ENCODE peak calls at places on chromosomes 16 and 17, in five cellular contexts. O, T, N, A and X are unnamed samples.

GRCh38 chr16:78462261-78463208 is 363.1 kb downstream of the WWOX start:
- DNase-seq in O (no peak), T (no peak), N (no peak), A (no peak), X (no peak)

GRCh38 chr16:49021136-49021535 is 260.5 kb downstream of the CBLN1 start:
- DNase-seq in O (no peak), T (no peak), N (no peak), A (peak), X (no peak)

GRCh38 chr17:7266784-7267183 is 4.5 kb upstream of the CLDN7 start:
- DNase-seq in O (no peak), T (no peak), N (no peak), A (no peak), X (no peak)

GRCh38 chr16:13014516-13014915 is 113.1 kb downstream of the SHISA9 start:
- DNase-seq in O (no peak), T (no peak), N (no peak), A (no peak), X (no peak)

GRCh38 chr16:17853958-17854357 is 383.2 kb upstream of the XYLT1 start:
- DNase-seq in O (no peak), T (no peak), N (no peak), A (no peak), X (no peak)

GRCh38 chr17:28570716-28571254 is 539 bp downstream of the PIGS start:
- DNase-seq in O (no peak), T (peak), N (peak), A (no peak), X (peak)

GRCh38 chr17:40953876-40954275 is 12.9 kb downstream of the KRT39 start:
- DNase-seq in O (no peak), T (no peak), N (no peak), A (peak), X (no peak)

GRCh38 chr16:50548659-50549560 is 714 bp downstream of the NKD1 start:
- DNase-seq in O (no peak), T (peak), N (no peak), A (no peak), X (no peak)

GRCh38 chr17:6780886-6781285 is 4.9 kb downstream of the FBXO39 start:
- DNase-seq in O (no peak), T (no peak), N (no peak), A (no peak), X (no peak)

GRCh38 chr17:74918906-74919305 is 4.1 kb downstream of the USH1G start:
- DNase-seq in O (no peak), T (no peak), N (no peak), A (no peak), X (no peak)

GRCh38 chr17:18237461-18237860 is 12.0 kb downstream of the LLGL1 start:
- DNase-seq in O (no peak), T (no peak), N (no peak), A (no peak), X (no peak)

GRCh38 chr16:592518-593306 is 2.8 kb downstream of the RAB40C start:
- DNase-seq in O (peak), T (no peak), N (no peak), A (peak), X (no peak)

GRCh38 chr17:50059759-50060273 is 3.9 kb downstream of the ITGA3 start:
- DNase-seq in O (no peak), T (no peak), N (no peak), A (no peak), X (no peak)

GRCh38 chr17:14622622-14623101 is 321.8 kb downstream of the HS3ST3B1 start:
- DNase-seq in O (no peak), T (no peak), N (no peak), A (no peak), X (no peak)

GRCh38 chr16:85583491-85584181 is 29.5 kb upstream of the GSE1 start:
- DNase-seq in O (no peak), T (no peak), N (no peak), A (no peak), X (no peak)

GRCh38 chr16:72848759-72849664 is 198.9 kb downstream of the ZFHX3 start:
- DNase-seq in O (peak), T (no peak), N (no peak), A (peak), X (no peak)

GRCh38 chr17:65901394-65901793 is 290.5 kb downstream of the CEP112 start:
- DNase-seq in O (no peak), T (no peak), N (no peak), A (no peak), X (no peak)

GRCh38 chr17:6239237-6239798 is 169.1 kb downstream of the WSCD1 start:
- DNase-seq in O (no peak), T (no peak), N (no peak), A (peak), X (no peak)

GRCh38 chr17:78715000-78715771 is 66.9 kb downstream of the CYTH1 start:
- DNase-seq in O (no peak), T (no peak), N (no peak), A (no peak), X (no peak)

GRCh38 chr16:11742041-11742535 is 569 bp downstream of the TXNDC11 start:
- DNase-seq in O (no peak), T (peak), N (peak), A (peak), X (no peak)

GRCh38 chr16:75251280-75252048 is at the start of gene BCAR1:
- DNase-seq in O (peak), T (no peak), N (no peak), A (peak), X (no peak)

GRCh38 chr16:85152414-85153030 is 40.2 kb upstream of the CIBAR2 start:
- DNase-seq in O (no peak), T (no peak), N (no peak), A (peak), X (no peak)

GRCh38 chr16:71515026-71515425 is 11.2 kb upstream of the CHST4 start:
- DNase-seq in O (no peak), T (no peak), N (no peak), A (no peak), X (no peak)

GRCh38 chr17:57075785-57076184 is 9.3 kb upstream of the AKAP1 start:
- DNase-seq in O (no peak), T (no peak), N (no peak), A (no peak), X (no peak)